ENCODE peak calls at places on chromosomes 2 and 18, in six cellular contexts. P is mucosa of descending colon, U is mammary epithelial cell, H is heart right ventricle, T is tibial artery, Q is sigmoid colon. I is an unnamed sample.

GRCh38 chr2:121075006-121075545 is 209.9 kb downstream of the TFCP2L1 start:
- DNase-seq in T (no peak), Q (peak), P (peak), H (no peak), U (peak), I (peak)

GRCh38 chr18:59833785-59834184 is 66.0 kb upstream of the PMAIP1 start:
- DNase-seq in T (no peak), P (no peak), H (no peak), Q (no peak), U (no peak), I (no peak)

GRCh38 chr2:37771600-37772088 is 100.2 kb upstream of the CDC42EP3 start:
- DNase-seq in P (no peak), T (no peak), H (no peak), U (no peak), Q (peak), I (peak)

GRCh38 chr2:45494275-45494977 is 116.6 kb downstream of the SRBD1 start:
- DNase-seq in U (peak), P (no peak), H (no peak), Q (no peak), T (no peak), I (no peak)

GRCh38 chr2:55616509-55617159 is 788 bp downstream of the PPP4R3B start:
- DNase-seq in P (no peak), T (no peak), U (peak), H (no peak), Q (no peak), I (no peak)

GRCh38 chr2:74578476-74578875 is 24.0 kb downstream of the DOK1 start:
- DNase-seq in P (no peak), T (no peak), U (no peak), H (no peak), Q (no peak), I (no peak)

GRCh38 chr2:189149981-189150380 is 29.6 kb downstream of the COL5A2 start:
- DNase-seq in U (peak), T (no peak), Q (no peak), H (no peak), P (no peak), I (no peak)

GRCh38 chr18:11516988-11517630 is 92.3 kb upstream of the SLC35G4 start:
- DNase-seq in T (no peak), H (no peak), Q (no peak), P (no peak), U (no peak), I (peak)

GRCh38 chr2:232634319-232635150 is 1.1 kb downstream of the EFHD1 start:
- DNase-seq in T (peak), Q (no peak), P (no peak), H (peak), U (no peak), I (peak)

GRCh38 chr2:167196461-167197252 is 308.4 kb downstream of the XIRP2 start:
- DNase-seq in T (no peak), Q (no peak), H (no peak), U (peak), P (no peak), I (no peak)

GRCh38 chr2:160940271-160940670 is 220.0 kb upstream of the TANK start:
- DNase-seq in H (no peak), T (no peak), U (peak), Q (no peak), P (no peak), I (no peak)

GRCh38 chr2:168015274-168015953 is 232.0 kb downstream of the STK39 start:
- DNase-seq in T (no peak), P (no peak), U (no peak), Q (no peak), H (no peak), I (no peak)

GRCh38 chr18:59566507-59566906 is 130.7 kb downstream of the CCBE1 start:
- DNase-seq in Q (no peak), P (no peak), U (no peak), T (no peak), H (no peak), I (no peak)

GRCh38 chr2:226011716-226012115 is 612.2 kb downstream of the NYAP2 start:
- DNase-seq in H (no peak), Q (no peak), T (no peak), P (no peak), U (no peak), I (no peak)

GRCh38 chr2:54673501-54673998 is 49.9 kb upstream of the EML6 start:
- DNase-seq in U (peak), H (peak), P (peak), Q (peak), T (peak), I (peak)

GRCh38 chr2:192140236-192140839 is 54.4 kb downstream of the TMEFF2 start:
- DNase-seq in P (no peak), Q (no peak), U (no peak), T (no peak), H (no peak), I (no peak)

GRCh38 chr2:1049691-1050090 is 99.0 kb downstream of the SNTG2 start:
- DNase-seq in Q (no peak), U (peak), P (no peak), T (no peak), H (no peak), I (no peak)

GRCh38 chr2:221447310-221447709 is 124.8 kb downstream of the EPHA4 start:
- DNase-seq in Q (no peak), H (no peak), T (no peak), P (no peak), U (peak), I (no peak)

GRCh38 chr2:123935405-123935804 is 89.7 kb upstream of the CNTNAP5 start:
- DNase-seq in U (no peak), P (no peak), H (no peak), T (no peak), Q (no peak), I (no peak)

GRCh38 chr2:18439716-18440115 is 120.7 kb downstream of the RDH14 start:
- DNase-seq in H (no peak), U (no peak), P (no peak), T (no peak), Q (no peak), I (no peak)

DNA sequence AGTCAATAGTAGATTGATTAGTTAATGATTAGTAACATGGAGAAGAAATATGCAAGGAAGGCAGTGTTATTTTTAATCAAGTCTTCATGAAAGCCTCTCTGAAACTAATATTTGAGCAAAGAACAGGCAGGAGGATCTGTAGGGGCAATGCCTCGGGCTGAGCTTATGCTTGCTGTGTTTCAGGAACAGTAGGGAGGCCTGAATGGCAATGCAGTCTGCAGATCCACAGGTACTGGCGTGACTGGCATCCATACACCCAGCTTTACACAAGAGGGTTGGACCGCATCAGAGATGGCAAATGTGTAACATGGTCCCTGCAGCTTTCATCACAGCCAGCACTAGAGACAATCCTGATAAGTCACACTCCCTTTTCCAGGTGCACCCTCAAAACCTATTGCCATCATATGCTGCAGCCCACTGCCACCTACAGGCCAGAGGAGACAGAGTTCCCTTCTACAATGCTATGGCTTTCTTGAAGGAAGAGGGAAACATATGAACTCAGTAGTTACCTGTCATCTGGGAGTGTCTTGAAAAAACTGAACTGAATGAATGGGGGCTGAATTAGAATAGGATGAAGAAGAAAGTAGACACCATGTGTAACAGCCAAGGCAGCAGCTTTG is 582.4 kb upstream of the RAB6C start:
- DNase-seq in H (no peak), P (no peak), Q (no peak), T (no peak), U (peak), I (no peak)
- TF ChIP-seq CTCF in H (peak), P (no peak), Q (peak), T (peak), U (peak), I (peak)

DNA sequence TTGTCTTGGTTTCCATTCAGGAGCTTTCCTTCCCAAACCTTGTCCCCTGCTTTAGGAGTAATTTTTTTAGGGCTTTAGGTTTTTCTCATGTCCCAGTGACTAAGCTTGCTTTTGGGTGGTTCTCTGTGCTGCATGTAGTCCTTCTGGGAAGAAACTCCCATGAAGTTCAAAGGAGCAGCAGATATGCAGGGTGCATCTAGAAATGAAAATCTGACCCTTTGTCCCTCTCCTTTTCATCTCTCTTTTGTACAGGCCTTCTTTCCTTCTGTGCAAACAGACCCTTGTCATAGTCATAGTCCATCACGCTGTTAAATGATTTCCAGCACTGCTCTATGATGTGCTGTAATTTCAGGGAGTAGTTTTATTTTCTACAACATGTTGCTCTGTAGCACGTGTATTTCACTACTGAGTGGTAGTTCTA is 20.4 kb downstream of the FMNL2 start:
- DNase-seq in Q (no peak), P (no peak), U (no peak), H (no peak), T (no peak), I (no peak)
- H3K4me3 ChIP-seq in Q (no peak), P (no peak), U (no peak), H (no peak), T (no peak), I (no peak)

GRCh38 chr2:223457301-223457700 is 144.9 kb downstream of the SCG2 start:
- DNase-seq in U (no peak), Q (no peak), T (no peak), H (no peak), P (no peak), I (no peak)

GRCh38 chr2:223460774-223461211 is 141.4 kb downstream of the SCG2 start:
- DNase-seq in H (no peak), Q (no peak), T (no peak), U (peak), P (no peak), I (no peak)

GRCh38 chr2:223464071-223464470 is 138.1 kb downstream of the SCG2 start:
- DNase-seq in U (no peak), P (no peak), H (no peak), T (no peak), Q (no peak), I (no peak)

GRCh38 chr2:223459328-223459939 is 142.7 kb downstream of the SCG2 start:
- DNase-seq in H (no peak), T (no peak), U (peak), P (no peak), Q (no peak), I (no peak)
- TF ChIP-seq CTCF in H (peak), T (peak), U (peak), P (no peak), Q (peak), I (no peak)

GRCh38 chr2:218387369-218388194 is 5.5 kb downstream of the SLC11A1 start:
- DNase-seq in H (peak), U (no peak), P (peak), Q (peak), T (no peak), I (peak)
- H3K4me3 ChIP-seq in H (peak), U (no peak), P (no peak), Q (no peak), T (peak), I (peak)

DNA sequence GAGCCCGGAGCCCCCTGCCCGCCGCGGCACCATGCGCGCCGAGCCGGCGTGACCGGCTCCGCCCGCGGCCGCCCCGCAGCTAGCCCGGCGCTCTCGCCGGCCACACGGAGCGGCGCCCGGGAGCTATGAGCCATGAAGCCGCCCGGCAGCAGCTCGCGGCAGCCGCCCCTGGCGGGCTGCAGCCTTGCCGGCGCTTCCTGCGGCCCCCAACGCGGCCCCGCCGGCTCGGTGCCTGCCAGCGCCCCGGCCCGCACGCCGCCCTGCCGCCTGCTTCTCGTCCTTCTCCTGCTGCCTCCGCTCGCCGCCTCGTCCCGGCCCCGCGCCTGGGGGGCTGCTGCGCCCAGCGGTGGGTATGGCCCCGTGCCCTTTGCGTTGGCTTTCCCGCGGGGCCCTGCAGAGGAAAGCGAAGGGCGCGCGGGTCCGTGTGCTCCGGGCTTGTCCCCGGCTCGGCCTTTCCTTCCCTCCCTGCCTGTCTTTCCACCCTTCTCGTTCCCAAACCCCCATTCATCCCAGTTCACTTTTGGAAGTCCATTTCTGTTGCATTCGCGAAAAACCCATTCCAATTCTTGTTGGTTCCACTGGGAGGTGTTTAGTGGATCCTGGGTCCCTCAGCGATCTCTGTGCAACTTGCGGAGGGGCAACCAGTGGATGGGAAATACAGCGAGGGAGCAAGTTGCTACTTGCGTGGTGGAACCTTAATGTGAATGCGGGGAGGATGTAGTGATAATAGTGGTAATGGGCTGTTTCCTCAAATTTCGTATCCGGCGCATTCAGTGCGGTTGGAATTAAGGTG is 599 bp downstream of the ADAM23 start:
- DNase-seq in T (no peak), H (peak), P (no peak), Q (no peak), U (peak), I (peak)
- TF ChIP-seq CTCF in T (no peak), H (no peak), P (no peak), Q (no peak), U (no peak), I (no peak)

DNA sequence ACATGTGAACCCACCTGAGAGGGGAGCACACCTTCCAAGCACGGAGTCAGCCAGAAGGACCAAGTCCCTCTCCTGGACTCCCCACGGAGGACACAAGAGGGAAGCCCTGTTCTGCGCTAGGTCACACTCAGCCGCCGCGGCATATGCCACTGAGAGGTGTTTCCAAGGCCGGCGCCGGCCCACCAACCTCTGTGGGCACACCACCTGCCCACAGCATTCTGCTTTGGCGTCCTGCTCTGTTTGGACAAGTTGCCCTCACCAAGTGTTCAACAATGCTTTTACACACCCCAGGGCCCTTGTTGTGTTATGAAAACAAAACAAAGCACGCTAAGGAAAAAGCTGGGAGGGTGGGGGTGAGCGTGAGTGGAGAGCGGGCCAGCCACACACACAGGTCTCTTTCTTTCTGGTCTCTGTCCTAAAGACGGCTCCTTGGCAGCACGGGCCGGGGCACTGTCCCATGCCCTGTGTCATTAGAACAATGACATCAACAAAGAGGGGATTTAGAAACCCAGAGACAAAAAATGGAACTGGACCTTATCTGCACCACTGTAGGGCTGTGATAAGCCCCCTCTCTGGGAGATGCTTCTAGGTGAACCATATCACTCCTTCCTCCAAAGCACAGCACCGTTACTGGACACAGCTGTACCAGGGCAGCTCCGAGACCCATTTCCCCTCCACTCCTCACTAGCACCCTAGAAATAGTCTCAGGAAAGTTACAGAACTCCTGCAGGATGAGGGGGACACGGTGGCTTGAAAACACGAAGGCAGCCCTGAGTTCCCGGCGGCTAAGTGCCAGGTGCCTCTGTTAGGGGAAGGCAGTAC is 17.0 kb downstream of the SMAD7 start:
- DNase-seq in P (peak), U (peak), Q (no peak), T (peak), H (no peak), I (no peak)
- H3K4me3 ChIP-seq in P (no peak), U (peak), Q (no peak), T (peak), H (peak), I (peak)

DNA sequence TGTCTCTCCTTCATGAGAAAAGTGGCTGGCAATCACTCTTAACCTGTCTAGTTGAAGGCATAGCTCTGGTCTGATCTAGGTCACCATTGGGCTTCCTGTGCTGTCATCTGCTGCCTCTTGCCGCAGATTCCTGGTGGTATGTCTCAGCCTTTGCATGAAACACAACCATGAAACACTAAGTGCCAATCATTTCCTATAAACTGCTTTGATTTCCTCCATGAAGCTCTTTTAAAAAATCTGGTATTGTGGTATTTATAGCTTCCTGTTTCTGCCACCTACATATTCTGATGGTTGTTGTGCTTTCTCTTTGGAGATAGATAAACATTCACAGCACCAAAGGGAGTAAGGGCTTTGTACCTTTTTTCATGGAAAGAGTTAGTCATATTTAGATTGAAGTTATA is 120.0 kb upstream of the EPC2 start:
- DNase-seq in H (no peak), P (no peak), T (no peak), U (no peak), Q (no peak), I (no peak)
- TF ChIP-seq CTCF in H (no peak), P (no peak), T (no peak), U (no peak), Q (no peak), I (no peak)

DNA sequence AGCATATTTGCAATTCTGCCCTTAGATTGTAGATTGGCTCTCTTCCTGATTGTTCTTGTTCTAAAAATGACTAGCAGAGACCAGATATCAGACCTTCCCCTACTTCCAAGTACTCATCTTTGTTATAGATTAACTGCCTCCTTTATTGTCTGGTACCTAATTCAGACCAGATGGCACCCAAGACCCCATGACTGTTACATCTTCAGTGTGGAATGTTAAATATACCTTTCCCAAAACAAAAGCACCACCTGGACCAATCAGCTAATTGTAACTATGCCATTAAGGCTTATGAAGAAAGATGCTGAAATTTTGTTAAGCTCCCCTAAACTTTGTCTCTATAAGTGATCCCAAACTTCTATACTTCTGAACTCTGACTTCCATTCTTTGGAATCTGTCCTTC is 12.0 kb upstream of the TFPI start:
- DNase-seq in H (no peak), U (no peak), P (no peak), T (no peak), Q (no peak), I (no peak)
- H3K4me3 ChIP-seq in H (no peak), U (no peak), P (no peak), T (no peak), Q (no peak), I (no peak)

DNA sequence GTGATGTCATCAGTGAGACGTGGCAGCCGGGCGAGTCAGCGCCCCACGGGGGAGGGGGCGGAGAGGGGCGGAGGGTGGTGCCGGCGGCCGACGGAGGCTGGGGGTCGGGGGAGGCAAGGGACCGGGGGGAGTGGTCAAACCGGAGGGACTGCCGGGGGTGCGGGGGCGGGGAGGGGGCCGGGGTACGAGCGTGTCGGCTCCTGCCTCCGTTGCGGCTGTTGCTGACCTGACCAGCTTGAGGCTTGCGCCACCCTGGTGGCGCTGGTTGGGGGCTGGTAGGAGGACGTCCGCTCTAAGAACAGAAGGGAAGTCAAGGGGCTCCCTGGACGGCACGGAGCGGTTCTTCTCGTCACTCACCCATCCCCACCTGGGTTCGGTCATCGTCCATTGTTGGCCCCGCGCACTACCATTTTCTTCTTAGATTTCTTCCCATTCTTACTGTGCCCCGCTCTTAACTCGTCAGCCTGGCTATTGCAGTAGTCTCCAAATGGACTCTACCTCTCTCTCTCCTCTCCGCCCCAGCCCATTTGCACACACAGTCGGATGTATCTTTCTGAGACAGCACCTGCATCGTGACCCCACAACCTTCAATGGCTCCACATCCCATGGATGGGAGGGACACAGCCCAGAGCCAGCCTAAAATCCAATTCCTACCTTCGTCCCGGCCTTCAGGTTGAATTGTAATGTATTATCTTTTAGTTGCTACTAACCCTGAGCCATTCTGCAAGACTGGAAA is 702 bp upstream of the RAB1A start:
- DNase-seq in H (no peak), T (no peak), P (no peak), U (no peak), Q (no peak), I (no peak)
- TF ChIP-seq CTCF in H (no peak), T (no peak), P (peak), U (no peak), Q (no peak), I (no peak)